ENCODE peak calls at places on chromosomes 7 and 10, in seven cellular contexts. O, J, E, M, H, R and Q are unnamed samples.

GRCh38 chr7:48887500-48887899 is 36.8 kb upstream of the CDC14C start:
- DNase-seq in R (no peak), J (no peak), H (no peak), M (no peak), O (no peak), E (no peak), Q (no peak)

GRCh38 chr7:6392712-6393666 is 54.8 kb downstream of the DAGLB start:
- DNase-seq in O (peak), R (no peak), H (no peak), J (peak), M (no peak), E (peak), Q (no peak)

GRCh38 chr7:2968176-2968575 is 75.5 kb downstream of the CARD11 start:
- DNase-seq in R (no peak), M (no peak), H (no peak), E (no peak), J (no peak), O (no peak), Q (no peak)

GRCh38 chr10:76743169-76743568 is 894.4 kb downstream of the KCNMA1 start:
- DNase-seq in O (no peak), M (no peak), J (no peak), R (no peak), H (no peak), E (no peak), Q (no peak)

GRCh38 chr7:29993169-29993568 is 3.6 kb upstream of the SCRN1 start:
- DNase-seq in J (no peak), E (no peak), H (no peak), R (no peak), O (no peak), M (no peak), Q (no peak)

GRCh38 chr10:92832998-92833642 is 15.2 kb upstream of the EXOC6 start:
- DNase-seq in E (no peak), R (no peak), M (no peak), J (no peak), O (no peak), H (no peak), Q (no peak)

GRCh38 chr7:118755067-118755625 is 530.6 kb downstream of the ANKRD7 start:
- DNase-seq in R (no peak), H (no peak), M (no peak), J (no peak), E (no peak), O (no peak), Q (no peak)

GRCh38 chr7:158097511-158098124 is 490.0 kb downstream of the PTPRN2 start:
- DNase-seq in H (no peak), M (peak), O (no peak), E (no peak), J (no peak), R (no peak), Q (no peak)

GRCh38 chr7:3738964-3739363 is 437.9 kb downstream of the SDK1 start:
- DNase-seq in E (no peak), O (no peak), M (no peak), H (no peak), R (no peak), J (no peak), Q (no peak)

GRCh38 chr10:132613566-132614348 is 76.2 kb downstream of the INPP5A start:
- DNase-seq in J (no peak), H (no peak), M (peak), E (no peak), O (no peak), R (no peak), Q (no peak)

GRCh38 chr7:97671571-97671970 is 60.3 kb upstream of the TAC1 start:
- DNase-seq in R (no peak), H (no peak), O (no peak), J (no peak), M (no peak), E (no peak), Q (no peak)

GRCh38 chr10:20767028-20767427 is 130.1 kb downstream of the NEBL start:
- DNase-seq in E (no peak), R (no peak), H (no peak), M (no peak), J (no peak), O (no peak), Q (no peak)

GRCh38 chr10:44965104-44965503 is 5.5 kb downstream of the RASSF4 start:
- DNase-seq in M (no peak), J (no peak), R (no peak), O (no peak), H (no peak), E (no peak), Q (no peak)

GRCh38 chr7:134778941-134779740 is at the start of gene CALD1:
- DNase-seq in H (peak), J (no peak), R (peak), M (peak), O (no peak), E (peak), Q (peak)

GRCh38 chr10:6580279-6581029 is 378 bp upstream of the PRKCQ start:
- DNase-seq in H (peak), J (no peak), O (peak), M (peak), E (peak), R (peak), Q (peak)

GRCh38 chr7:74604326-74605020 is 53.0 kb upstream of the GTF2I start:
- DNase-seq in J (no peak), H (no peak), R (no peak), O (no peak), E (no peak), M (no peak), Q (no peak)

GRCh38 chr7:74612015-74612829 is 45.3 kb upstream of the GTF2I start:
- DNase-seq in E (no peak), J (no peak), R (no peak), H (peak), O (peak), M (peak), Q (peak)

GRCh38 chr7:74606909-74607255 is 50.6 kb upstream of the GTF2I start:
- DNase-seq in M (no peak), E (no peak), O (no peak), H (no peak), R (no peak), J (no peak), Q (no peak)

DNA sequence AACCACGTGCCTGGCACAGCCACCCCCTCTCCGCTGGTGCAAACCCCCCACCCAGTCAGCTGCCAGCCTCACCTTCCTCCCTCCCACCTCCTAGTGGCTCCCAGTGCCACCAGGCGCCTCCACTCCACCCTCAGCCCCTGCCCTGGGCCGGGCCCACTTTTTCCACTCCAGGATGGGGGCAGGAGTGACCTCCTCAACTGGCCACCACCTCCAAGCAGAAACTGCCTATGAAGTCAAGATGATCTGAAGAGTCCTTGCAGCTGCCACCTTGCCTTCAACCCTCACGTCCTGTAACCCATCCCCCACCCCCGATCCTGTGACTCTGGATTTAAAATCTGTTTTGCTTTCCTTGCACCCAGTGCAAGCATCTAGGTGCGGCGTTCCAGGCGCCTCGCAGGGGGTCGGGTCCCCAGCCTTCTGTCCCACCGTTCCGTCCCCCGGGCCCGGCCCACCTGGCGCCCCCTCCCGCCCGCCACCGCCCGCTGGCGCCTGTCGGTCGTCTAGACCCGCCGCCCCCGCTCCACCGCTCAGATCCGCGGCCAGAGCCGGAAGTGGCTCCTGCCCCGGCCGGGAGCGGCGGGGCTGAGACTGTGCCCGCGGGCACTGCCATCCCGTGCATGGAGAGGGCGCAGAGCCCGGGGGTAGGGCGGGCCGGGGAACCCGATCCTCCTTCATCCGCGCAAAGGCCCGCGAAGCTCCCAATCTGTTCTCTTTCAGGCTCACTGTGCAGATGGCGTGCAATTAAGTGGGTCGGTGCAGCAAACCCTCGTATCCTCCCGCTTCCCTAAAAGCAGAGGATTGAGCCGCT is 51.2 kb upstream of the GTF2I start:
- DNase-seq in J (no peak), O (no peak), E (no peak), R (no peak), H (no peak), M (peak), Q (peak)
- TF ChIP-seq JUND in J (no peak), O (no peak), E (no peak), R (no peak), H (no peak), M (no peak), Q (no peak)

GRCh38 chr10:129760416-129760815 is 203.7 kb downstream of the EBF3 start:
- DNase-seq in M (no peak), O (no peak), H (no peak), R (no peak), E (no peak), J (no peak), Q (no peak)
- TF ChIP-seq JUND in M (no peak), O (no peak), H (no peak), R (no peak), E (no peak), J (no peak), Q (no peak)

DNA sequence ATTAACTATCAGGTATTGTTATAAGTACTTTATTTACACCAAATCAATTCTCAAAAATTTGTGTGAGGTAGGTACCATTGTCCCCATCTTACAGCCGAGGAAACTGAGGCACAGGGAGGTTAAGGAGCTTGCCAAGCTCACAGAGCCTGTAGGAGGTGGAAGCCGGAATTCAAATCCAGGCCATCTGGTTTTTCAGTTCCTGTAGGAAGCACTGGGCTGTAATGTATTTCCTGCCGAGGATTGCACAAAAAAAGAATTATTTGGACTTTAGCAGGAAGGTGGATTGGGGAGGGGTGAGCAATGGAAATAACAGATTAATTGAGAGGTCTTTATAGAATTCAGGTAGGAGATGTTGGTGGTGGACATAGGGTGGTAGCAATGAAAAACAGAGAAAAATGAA is 315.3 kb upstream of the AUTS2 start:
- DNase-seq in E (no peak), R (no peak), M (no peak), O (no peak), H (no peak), J (no peak), Q (no peak)
- TF ChIP-seq JUND in E (no peak), R (no peak), M (no peak), O (no peak), H (no peak), J (no peak), Q (no peak)

GRCh38 chr7:101137651-101138148 is 10.8 kb downstream of the SERPINE1 start:
- DNase-seq in H (no peak), M (no peak), O (no peak), J (no peak), E (no peak), R (no peak), Q (no peak)

GRCh38 chr7:101129603-101130117 is 2.8 kb downstream of the SERPINE1 start:
- DNase-seq in J (no peak), O (no peak), R (no peak), E (no peak), H (no peak), M (no peak), Q (no peak)

GRCh38 chr7:101138149-101138870 is 11.4 kb downstream of the SERPINE1 start:
- DNase-seq in R (no peak), H (peak), M (peak), J (peak), E (peak), O (peak), Q (peak)

GRCh38 chr7:101133621-101134398 is 6.9 kb downstream of the SERPINE1 start:
- DNase-seq in R (no peak), J (no peak), H (no peak), M (no peak), O (peak), E (no peak), Q (no peak)

DNA sequence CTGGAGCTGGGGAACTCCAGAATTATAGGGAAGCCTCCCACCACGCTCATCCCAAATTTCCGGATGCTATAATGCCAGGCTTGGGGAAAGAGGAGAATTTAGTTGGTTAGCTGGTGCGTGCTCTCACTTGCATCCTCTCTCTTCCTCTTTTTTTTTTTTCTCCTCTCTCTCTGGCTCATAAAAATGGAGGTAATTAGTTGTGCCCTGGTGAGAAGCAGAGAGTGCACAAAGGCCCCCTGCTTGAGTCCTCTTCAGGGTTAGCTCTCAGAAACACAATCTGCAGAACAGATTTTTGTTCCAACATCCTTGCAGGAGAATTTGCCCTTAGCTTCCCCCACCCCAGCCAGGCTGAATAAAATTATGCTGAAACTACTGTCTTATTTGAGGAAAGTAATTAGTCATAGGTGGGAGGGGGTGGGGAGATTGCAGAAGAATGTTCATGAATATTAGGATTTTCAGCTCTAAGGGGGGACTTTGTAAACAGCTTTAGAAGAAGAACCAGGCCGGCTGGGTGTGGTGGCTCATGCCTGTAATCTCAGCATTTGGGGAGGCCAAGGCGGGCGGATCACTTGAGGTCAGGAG is 7.6 kb downstream of the SERPINE1 start:
- DNase-seq in O (no peak), E (no peak), R (no peak), M (no peak), J (no peak), H (no peak), Q (no peak)
- TF ChIP-seq JUND in O (no peak), E (no peak), R (no peak), M (no peak), J (no peak), H (no peak), Q (no peak)

DNA sequence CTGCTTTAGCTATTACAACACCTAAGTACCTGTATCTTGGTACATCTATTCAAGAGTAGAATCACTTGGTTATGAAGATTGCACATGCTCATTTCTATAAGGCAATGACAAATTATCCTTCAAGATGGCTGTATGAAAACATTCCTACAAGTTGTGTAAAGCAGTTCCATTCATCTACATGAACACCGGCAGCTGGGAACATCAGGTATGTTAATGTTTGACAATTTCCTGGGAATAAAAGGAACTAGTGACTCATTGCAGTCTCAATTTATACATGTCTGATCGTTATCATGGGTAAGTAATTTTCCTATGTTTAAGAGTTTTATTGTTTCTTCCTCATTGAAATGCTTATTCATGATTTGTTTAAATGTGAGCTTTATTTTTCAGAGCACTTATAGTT is 203.2 kb upstream of the SEMA3E start:
- DNase-seq in H (no peak), J (no peak), R (no peak), M (no peak), E (no peak), O (no peak), Q (no peak)
- TF ChIP-seq JUND in H (no peak), J (no peak), R (no peak), M (no peak), E (no peak), O (no peak), Q (no peak)

DNA sequence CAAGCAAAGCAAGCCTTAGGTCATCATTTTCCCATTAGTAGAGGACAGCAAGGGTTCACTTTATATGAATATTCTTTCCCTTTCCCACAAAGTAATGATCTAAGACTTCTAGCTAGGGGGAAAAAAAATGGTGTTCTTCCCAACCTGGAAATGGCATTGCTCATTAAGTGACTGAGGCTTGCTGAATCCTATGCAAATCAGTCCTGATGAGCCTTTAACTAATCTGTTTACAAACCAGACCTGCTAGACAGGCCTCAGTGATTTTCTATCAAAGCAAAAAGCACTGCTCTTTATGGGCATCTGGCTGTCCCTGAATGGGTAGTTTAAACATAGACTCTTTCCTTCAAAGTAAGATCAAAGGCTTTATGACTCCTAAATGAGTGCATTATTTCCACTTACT is 146.3 kb downstream of the HIBADH start:
- DNase-seq in J (no peak), R (no peak), M (no peak), H (no peak), O (no peak), E (no peak), Q (no peak)
- TF ChIP-seq JUND in J (no peak), R (no peak), M (no peak), H (no peak), O (no peak), E (no peak), Q (no peak)

DNA sequence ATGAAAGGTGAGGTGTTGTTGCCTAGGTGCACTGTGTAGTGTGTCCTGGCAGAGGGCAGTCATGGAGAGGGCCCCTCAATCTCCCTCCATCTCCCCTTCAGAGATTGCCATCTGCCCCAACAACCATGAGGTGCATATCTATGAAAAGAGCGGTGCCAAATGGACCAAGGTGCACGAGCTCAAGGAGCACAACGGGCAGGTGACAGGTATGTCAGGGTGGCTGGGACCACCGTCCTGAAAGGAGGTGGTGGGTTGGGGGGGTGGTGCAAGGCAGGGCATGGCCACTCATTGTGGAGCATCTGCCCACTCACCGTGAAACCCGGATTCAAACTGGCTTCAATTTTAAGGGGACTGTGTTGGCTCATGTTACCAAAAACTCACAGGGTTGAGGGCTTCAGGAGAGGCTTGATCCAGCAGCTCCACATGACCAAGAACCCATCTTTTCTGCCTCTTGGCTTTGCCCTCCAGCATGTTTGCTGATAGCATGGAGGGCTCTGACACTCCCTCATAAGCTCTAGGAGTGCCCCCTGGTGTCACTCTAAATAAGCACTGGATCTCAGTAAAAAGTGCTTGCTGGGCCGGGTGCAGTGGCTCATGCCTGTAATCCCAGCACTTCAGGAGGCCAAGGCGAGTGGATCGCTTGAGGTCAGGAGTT is 12.2 kb downstream of the ARPC1B start:
- DNase-seq in O (peak), E (no peak), M (peak), R (no peak), J (no peak), H (peak), Q (no peak)
- TF ChIP-seq JUND in O (no peak), E (no peak), M (no peak), R (no peak), J (no peak), H (no peak), Q (no peak)

GRCh38 chr10:101903827-101904520 is 60.4 kb upstream of the KCNIP2 start:
- DNase-seq in J (peak), R (no peak), H (no peak), O (no peak), E (no peak), M (no peak), Q (no peak)
- TF ChIP-seq JUND in J (no peak), R (no peak), H (no peak), O (no peak), E (no peak), M (no peak), Q (no peak)

DNA sequence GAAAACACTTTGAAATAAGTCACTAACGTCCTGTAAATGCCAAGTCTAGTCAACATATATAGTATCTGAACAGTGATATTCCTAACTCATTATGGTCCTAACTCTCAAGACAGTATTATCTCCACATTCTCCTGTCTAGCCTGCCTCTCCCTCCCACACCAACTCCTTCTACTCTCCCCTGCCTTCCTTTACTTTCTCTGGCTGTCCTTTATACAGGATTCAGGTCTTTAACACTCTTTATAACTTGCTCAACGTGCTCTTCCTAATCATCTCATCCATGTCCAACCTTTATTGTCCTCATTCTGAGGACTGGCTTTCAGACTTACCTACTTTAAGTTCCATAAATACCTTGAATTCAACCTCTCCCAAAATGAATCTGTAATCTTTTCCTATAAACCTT is 42.5 kb downstream of the MTPN start:
- DNase-seq in H (no peak), M (no peak), O (no peak), E (no peak), J (no peak), R (no peak), Q (no peak)
- TF ChIP-seq JUND in H (no peak), M (no peak), O (no peak), E (no peak), J (no peak), R (no peak), Q (no peak)

GRCh38 chr7:151251328-151251925 is 2.9 kb upstream of the SMARCD3 start:
- DNase-seq in J (no peak), M (peak), O (peak), R (no peak), E (no peak), H (no peak), Q (peak)

GRCh38 chr7:151252961-151253691 is 4.6 kb upstream of the SMARCD3 start:
- DNase-seq in O (no peak), E (no peak), H (no peak), M (no peak), R (no peak), J (no peak), Q (no peak)

GRCh38 chr7:151250181-151251095 is 1.9 kb upstream of the SMARCD3 start:
- DNase-seq in J (no peak), H (no peak), R (no peak), E (no peak), O (no peak), M (no peak), Q (no peak)

GRCh38 chr7:151254316-151254715 is 5.8 kb upstream of the SMARCD3 start:
- DNase-seq in E (no peak), R (no peak), H (no peak), M (no peak), J (no peak), O (no peak), Q (no peak)

GRCh38 chr7:151251926-151252835 is 3.7 kb upstream of the SMARCD3 start:
- DNase-seq in R (no peak), O (peak), H (no peak), E (no peak), M (peak), J (no peak), Q (peak)
- TF ChIP-seq JUND in R (no peak), O (no peak), H (no peak), E (no peak), M (no peak), J (no peak), Q (no peak)